ENCODE peak calls at places on chromosome 20, in five cellular contexts. O is OCI-LY7, G is right atrium auricular region, P is A549, L is progenitor cell of endocrine pancreas. M is an unnamed sample.

GRCh38 chr20:32296874-32297420 is 19.5 kb downstream of the KIF3B start:
- DNase-seq in O (no peak), G (no peak), P (no peak), L (no peak), M (no peak)

GRCh38 chr20:34663213-34663943 is 13.5 kb downstream of the PIGU start:
- DNase-seq in O (no peak), G (no peak), P (no peak), L (no peak), M (no peak)

GRCh38 chr20:46353506-46354206 is 45.4 kb upstream of the CDH22 start:
- DNase-seq in O (no peak), G (no peak), P (no peak), L (no peak), M (no peak)

GRCh38 chr20:41168281-41169183 is 31.2 kb downstream of the PLCG1 start:
- DNase-seq in O (no peak), G (no peak), P (no peak), L (no peak), M (no peak)

GRCh38 chr20:61949363-61949713 is 116.3 kb downstream of the TAF4 start:
- DNase-seq in O (no peak), G (no peak), P (no peak), L (no peak), M (peak)

GRCh38 chr20:31824554-31825313 is 5.6 kb downstream of the MYLK2 start:
- DNase-seq in O (no peak), G (no peak), P (no peak), L (no peak), M (no peak)

GRCh38 chr20:23626040-23626620 is 11.6 kb downstream of the CST3 start:
- DNase-seq in O (no peak), G (no peak), P (no peak), L (no peak), M (no peak)

GRCh38 chr20:34875657-34876160 is 703 bp upstream of the ACSS2 start:
- DNase-seq in O (peak), G (no peak), P (no peak), L (no peak), M (no peak)

GRCh38 chr20:19487420-19487819 is 270.6 kb upstream of the RIN2 start:
- DNase-seq in O (no peak), G (no peak), P (no peak), L (no peak), M (no peak)

DNA sequence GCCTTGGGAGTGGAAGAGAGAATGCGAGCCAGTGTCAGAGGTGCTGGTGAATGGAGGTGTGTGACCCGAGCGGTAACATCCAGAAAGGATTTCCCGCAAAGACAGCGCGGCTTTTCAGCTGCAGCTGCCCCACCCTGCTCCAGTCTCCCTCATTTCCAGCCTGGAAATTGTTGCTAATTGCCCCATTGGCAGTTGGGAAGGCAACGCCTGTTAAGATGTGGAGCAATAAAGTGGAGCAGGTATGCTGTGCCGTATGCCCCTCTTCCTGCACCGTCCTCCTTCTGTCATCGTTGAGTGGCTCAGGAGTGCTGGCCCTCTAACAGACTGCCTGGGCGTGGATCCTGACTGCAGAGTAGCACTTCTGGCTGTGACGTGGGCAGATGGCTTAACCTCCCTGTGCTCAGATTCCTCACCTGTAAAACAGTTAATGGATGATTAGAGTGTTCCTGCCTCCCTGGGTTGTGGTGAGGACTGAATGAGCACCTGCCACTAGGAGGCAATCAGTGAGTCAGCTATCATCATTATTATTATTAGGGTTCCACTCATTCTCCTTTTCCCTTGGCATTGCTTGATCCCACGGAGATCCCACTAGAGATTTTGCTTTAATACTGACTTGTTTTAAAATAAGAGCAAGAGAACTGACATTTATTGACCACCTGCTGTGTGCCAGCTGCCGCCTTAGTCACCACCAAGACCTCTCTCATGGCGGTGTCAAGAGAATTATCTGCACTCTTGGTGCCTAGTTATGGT is 11.7 kb downstream of the ARFGEF2 start:
- DNase-seq in O (no peak), G (no peak), P (no peak), L (no peak), M (no peak)
- TF ChIP-seq CTCF in O (no peak), G (no peak), P (no peak), L (no peak), M (no peak)

GRCh38 chr20:63499333-63499969 is 568 bp upstream of the EEF1A2 start:
- DNase-seq in O (no peak), G (no peak), P (no peak), L (peak), M (no peak)
- TF ChIP-seq CTCF in O (no peak), G (no peak), P (no peak), L (no peak), M (no peak)

GRCh38 chr20:63222541-63222940 is 6.6 kb upstream of the YTHDF1 start:
- DNase-seq in O (no peak), G (no peak), P (no peak), L (no peak), M (no peak)

GRCh38 chr20:63225082-63225454 is 9.1 kb upstream of the YTHDF1 start:
- DNase-seq in O (no peak), G (no peak), P (no peak), L (no peak), M (no peak)

GRCh38 chr20:63224272-63225081 is 8.5 kb upstream of the YTHDF1 start:
- DNase-seq in O (no peak), G (no peak), P (peak), L (no peak), M (no peak)

GRCh38 chr20:63223826-63224207 is 7.9 kb upstream of the YTHDF1 start:
- DNase-seq in O (no peak), G (no peak), P (no peak), L (no peak), M (no peak)

GRCh38 chr20:63223121-63223825 is 7.3 kb upstream of the YTHDF1 start:
- DNase-seq in O (peak), G (no peak), P (peak), L (no peak), M (no peak)
- TF ChIP-seq CTCF in O (peak), G (peak), P (peak), L (peak), M (peak)

GRCh38 chr20:55744896-55745295 is 260.4 kb downstream of the CBLN4 start:
- DNase-seq in O (no peak), G (no peak), P (no peak), L (no peak), M (no peak)

GRCh38 chr20:55745840-55746239 is 259.5 kb downstream of the CBLN4 start:
- DNase-seq in O (no peak), G (no peak), P (no peak), L (no peak), M (no peak)

GRCh38 chr20:55740076-55740475 is 265.2 kb downstream of the CBLN4 start:
- DNase-seq in O (no peak), G (no peak), P (no peak), L (no peak), M (no peak)
- TF ChIP-seq CTCF in O (no peak), G (no peak), P (no peak), L (no peak), M (no peak)

GRCh38 chr20:36745234-36745926 is 510 bp downstream of the NDRG3 start:
- DNase-seq in O (peak), G (no peak), P (peak), L (no peak), M (no peak)
- TF ChIP-seq CTCF in O (peak), G (no peak), P (no peak), L (no peak), M (no peak)

GRCh38 chr20:37520417-37520751 is 666 bp upstream of the NNAT start:
- DNase-seq in O (no peak), G (no peak), P (no peak), L (no peak), M (no peak)

GRCh38 chr20:37518606-37519507 is 2.2 kb upstream of the NNAT start:
- DNase-seq in O (no peak), G (no peak), P (no peak), L (no peak), M (no peak)

GRCh38 chr20:37521091-37521771 is at the start of gene NNAT:
- DNase-seq in O (no peak), G (no peak), P (no peak), L (peak), M (no peak)

GRCh38 chr20:37518059-37518458 is 3.0 kb upstream of the NNAT start:
- DNase-seq in O (no peak), G (no peak), P (no peak), L (no peak), M (no peak)

GRCh38 chr20:37519508-37520416 is 1.3 kb upstream of the NNAT start:
- DNase-seq in O (peak), G (no peak), P (no peak), L (no peak), M (no peak)
- TF ChIP-seq CTCF in O (peak), G (no peak), P (no peak), L (peak), M (no peak)

DNA sequence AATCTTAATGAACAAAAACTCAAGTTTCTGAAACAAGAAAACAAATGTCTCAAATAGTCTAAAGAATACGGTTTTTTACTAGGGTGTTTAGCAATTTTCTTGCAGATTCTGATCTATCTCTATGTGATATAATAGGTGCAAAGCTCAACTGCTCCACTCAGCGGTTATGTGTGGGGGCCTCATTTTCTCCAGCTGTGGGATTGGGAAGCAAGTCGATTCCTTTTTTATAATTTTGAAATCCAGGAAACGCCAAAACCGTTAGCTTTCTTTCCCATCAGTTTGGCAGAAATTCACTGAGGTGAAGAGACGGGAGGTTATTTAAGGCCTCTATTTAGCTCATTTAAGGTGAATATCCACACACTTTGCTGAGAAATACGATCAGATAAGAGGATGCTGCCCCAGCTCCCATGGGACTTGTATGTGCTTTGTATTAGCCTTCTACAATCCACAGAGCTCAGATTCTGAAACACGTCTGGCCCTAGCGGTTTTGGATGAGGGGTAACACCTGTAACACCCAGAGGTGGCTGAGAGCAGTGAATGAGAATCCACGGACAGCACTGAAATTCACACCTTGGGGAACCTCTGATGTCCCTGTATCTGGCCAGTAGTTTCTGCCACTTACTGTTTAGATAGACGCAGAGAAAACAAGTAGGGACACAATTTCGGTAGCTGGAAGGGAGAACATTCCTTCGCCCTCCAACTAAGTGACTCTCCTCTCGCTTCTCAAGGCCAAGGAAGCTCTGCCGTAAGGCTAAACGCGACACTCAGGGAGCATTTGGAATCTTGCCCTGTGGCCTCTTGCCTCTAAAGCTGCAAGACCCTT is 6.6 kb upstream of the BCAS4 start:
- DNase-seq in O (peak), G (no peak), P (peak), L (no peak), M (no peak)
- TF ChIP-seq CTCF in O (peak), G (no peak), P (peak), L (peak), M (peak)